ENCODE peak calls at places on chromosomes 13 and 19, in five cellular contexts. I, O, Z, E and Y are unnamed samples.

GRCh38 chr13:28159057-28159456 is 20.7 kb downstream of the PAN3 start:
- DNase-seq in E (no peak), I (no peak), Z (no peak), O (no peak), Y (no peak)

GRCh38 chr19:30148039-30148438 is 206.0 kb downstream of the URI1 start:
- DNase-seq in I (no peak), Z (no peak), E (no peak), O (no peak), Y (no peak)

GRCh38 chr19:6103217-6103644 is 7.1 kb downstream of the RFX2 start:
- DNase-seq in Z (no peak), E (peak), O (peak), I (peak), Y (peak)

GRCh38 chr13:110055089-110055488 is 251.9 kb downstream of the COL4A1 start:
- DNase-seq in E (no peak), Z (no peak), O (no peak), I (peak), Y (no peak)

GRCh38 chr19:51749979-51750378 is 1.7 kb downstream of the FPR1 start:
- DNase-seq in I (no peak), O (no peak), E (no peak), Z (no peak), Y (no peak)

GRCh38 chr13:35475960-35476943 is at the start of gene MAB21L1:
- DNase-seq in E (peak), I (peak), Z (peak), O (peak), Y (no peak)

GRCh38 chr13:102645701-102646100 is 48.9 kb downstream of the TPP2 start:
- DNase-seq in I (no peak), Z (no peak), O (no peak), E (no peak), Y (no peak)

GRCh38 chr19:23071087-23071511 is 45.7 kb upstream of the ZNF730 start:
- DNase-seq in Z (no peak), O (no peak), E (no peak), I (peak), Y (no peak)

GRCh38 chr19:5191091-5191490 is 149.5 kb downstream of the PTPRS start:
- DNase-seq in I (no peak), O (no peak), E (no peak), Z (no peak), Y (no peak)

GRCh38 chr19:33558846-33559245 is 37.3 kb upstream of the PEPD start:
- DNase-seq in O (peak), E (no peak), Z (no peak), I (no peak), Y (no peak)

GRCh38 chr13:74129500-74130144 is 4.6 kb downstream of the KLF12 start:
- DNase-seq in Z (no peak), I (no peak), O (no peak), E (no peak), Y (no peak)

GRCh38 chr13:30049692-30050091 is 199.3 kb upstream of the UBL3 start:
- DNase-seq in E (no peak), Z (no peak), I (no peak), O (no peak), Y (no peak)

GRCh38 chr19:28449803-28450202 is 763.1 kb downstream of the UQCRFS1 start:
- DNase-seq in Z (no peak), E (no peak), O (no peak), I (no peak), Y (no peak)

GRCh38 chr13:39825886-39826285 is 170.4 kb downstream of the COG6 start:
- DNase-seq in O (no peak), Z (no peak), E (no peak), I (no peak), Y (no peak)

GRCh38 chr13:30647824-30648521 is 30.3 kb downstream of the USPL1 start:
- DNase-seq in E (no peak), Z (no peak), I (no peak), O (no peak), Y (no peak)

GRCh38 chr13:97866346-97866745 is 87.1 kb upstream of the IPO5 start:
- DNase-seq in E (no peak), I (no peak), Z (no peak), O (no peak), Y (no peak)

GRCh38 chr19:56348289-56348877 is 33.7 kb upstream of the ZSCAN5A start:
- DNase-seq in E (no peak), O (no peak), I (no peak), Z (no peak), Y (no peak)

GRCh38 chr19:51599084-51599483 is 28.0 kb downstream of the ZNF175 start:
- DNase-seq in O (no peak), E (no peak), I (no peak), Z (no peak), Y (no peak)

GRCh38 chr13:110398564-110399507 is 91.8 kb downstream of the COL4A2 start:
- DNase-seq in O (no peak), Z (no peak), E (no peak), I (peak), Y (no peak)

GRCh38 chr13:28611021-28611420 is 47.9 kb upstream of the POMP start:
- DNase-seq in O (no peak), I (peak), Z (no peak), E (no peak), Y (no peak)

GRCh38 chr13:53285896-53286430 is 257.4 kb downstream of the OLFM4 start:
- DNase-seq in O (no peak), E (no peak), Z (no peak), I (no peak), Y (no peak)

GRCh38 chr13:33764716-33765115 is 53.2 kb upstream of the RFC3 start:
- DNase-seq in Z (no peak), E (no peak), O (no peak), I (no peak), Y (peak)

GRCh38 chr13:41284512-41285288 is 21.3 kb upstream of the MTRF1 start:
- DNase-seq in I (peak), Z (no peak), O (no peak), E (peak), Y (no peak)

DNA sequence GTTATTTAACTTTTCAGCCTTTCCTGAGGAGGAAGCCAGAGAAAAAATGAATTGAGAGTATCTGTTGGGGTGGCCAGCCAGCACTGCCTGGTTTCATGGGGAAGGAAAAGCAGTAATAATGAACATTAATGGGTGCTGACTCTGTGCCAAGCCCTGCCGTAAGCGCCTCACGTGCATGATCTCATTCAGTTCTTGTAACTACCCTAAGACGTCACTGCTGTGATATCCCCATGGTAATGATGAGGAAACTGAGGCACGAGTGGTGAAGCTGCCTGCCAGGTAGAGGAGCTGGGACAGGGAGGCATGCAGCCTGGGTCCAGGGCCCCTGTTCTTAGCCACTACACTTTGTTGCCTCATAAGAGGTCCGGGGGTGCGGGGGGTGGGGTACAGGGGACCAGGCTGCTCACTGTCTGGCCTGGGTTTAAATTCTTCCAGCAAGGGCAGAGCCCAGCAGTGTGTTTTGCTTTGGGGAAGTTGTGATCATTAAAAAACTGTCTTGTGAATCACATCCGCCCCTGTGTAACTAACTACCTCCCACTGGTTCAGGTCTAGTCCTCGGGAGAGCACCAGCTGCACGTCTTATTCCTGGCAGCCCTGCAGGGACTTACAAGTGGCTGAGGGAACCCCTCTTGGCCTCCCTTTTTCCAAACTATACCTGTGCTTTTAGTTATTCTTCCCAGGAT is 127.3 kb downstream of the SIPA1L3 start:
- DNase-seq in Z (no peak), E (no peak), I (peak), O (peak), Y (peak)
- H3K4me3 ChIP-seq in Z (no peak), E (no peak), I (no peak), O (no peak), Y (no peak)

GRCh38 chr13:42574435-42575311 is 721 bp downstream of the TNFSF11 start:
- DNase-seq in Z (no peak), E (no peak), I (no peak), O (no peak), Y (no peak)
- TF ChIP-seq POLR2A in Z (no peak), E (no peak), I (no peak), O (no peak), Y (no peak)

GRCh38 chr19:48806818-48807589 is 3.8 kb downstream of the BCAT2 start:
- DNase-seq in Z (no peak), O (no peak), I (peak), E (no peak), Y (no peak)

GRCh38 chr19:48805452-48805851 is 5.4 kb downstream of the BCAT2 start:
- DNase-seq in O (no peak), I (no peak), E (no peak), Z (no peak), Y (no peak)

GRCh38 chr19:48806518-48806817 is 4.4 kb downstream of the BCAT2 start:
- DNase-seq in Z (no peak), E (peak), I (no peak), O (no peak), Y (no peak)

GRCh38 chr19:48810151-48810550 is 678 bp downstream of the BCAT2 start:
- DNase-seq in E (no peak), I (no peak), Z (no peak), O (no peak), Y (no peak)

DNA sequence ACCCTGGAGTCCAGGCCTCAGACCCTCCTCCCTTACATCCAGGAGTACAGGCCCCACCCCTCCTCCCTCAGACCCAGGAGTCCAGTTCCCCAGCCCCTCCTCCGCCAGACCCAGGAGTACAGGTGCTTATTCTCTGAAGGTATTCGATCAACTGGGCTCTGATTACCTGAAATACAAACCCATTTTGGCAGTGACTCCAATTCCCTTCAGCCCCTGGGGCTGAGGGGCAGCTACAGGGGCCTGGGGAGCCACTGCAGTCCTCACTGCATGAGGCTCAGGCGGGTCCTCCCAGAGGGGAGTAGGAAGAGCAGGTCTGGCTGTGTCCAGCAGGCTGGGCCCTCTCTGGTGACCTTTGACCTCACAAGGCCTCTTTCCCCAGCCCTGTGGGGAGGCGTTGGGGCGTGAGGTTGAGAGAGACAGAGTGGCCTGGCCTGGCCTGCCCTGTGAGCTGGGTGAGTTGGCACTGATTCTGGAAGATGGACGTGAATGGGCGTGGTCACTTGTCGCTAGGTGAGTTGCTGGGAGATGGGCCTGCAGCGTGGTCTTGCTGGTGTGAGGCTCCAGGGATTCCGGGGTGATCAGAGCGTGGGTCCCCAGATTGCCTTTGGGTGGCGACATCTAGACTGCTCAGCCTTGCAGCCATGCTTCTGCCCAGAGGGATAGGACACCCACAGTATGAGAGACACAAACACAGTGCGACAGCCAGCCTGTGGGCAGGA is 3.1 kb downstream of the BCAT2 start:
- DNase-seq in O (no peak), Z (no peak), E (no peak), I (no peak), Y (no peak)
- TF ChIP-seq CTCF in O (no peak), Z (no peak), E (no peak), I (no peak), Y (no peak)

GRCh38 chr19:46492841-46493235 is 2.8 kb downstream of the PNMA8B start:
- DNase-seq in E (no peak), Z (no peak), I (no peak), O (no peak), Y (no peak)
- H3K4me3 ChIP-seq in E (peak), Z (peak), I (no peak), O (peak), Y (no peak)

GRCh38 chr19:2033115-2033824 is 17.8 kb upstream of the BTBD2 start:
- DNase-seq in E (no peak), O (no peak), I (no peak), Z (no peak), Y (no peak)

GRCh38 chr19:2034729-2035589 is 16.1 kb downstream of the MKNK2 start:
- DNase-seq in O (no peak), Z (peak), I (peak), E (peak), Y (peak)

GRCh38 chr19:2033825-2034159 is 17.3 kb downstream of the MKNK2 start:
- DNase-seq in O (no peak), I (no peak), Z (peak), E (no peak), Y (no peak)

GRCh38 chr19:2035590-2035991 is 15.5 kb downstream of the MKNK2 start:
- DNase-seq in E (no peak), I (no peak), Z (peak), O (no peak), Y (no peak)

GRCh38 chr19:2032296-2032941 is 16.9 kb upstream of the BTBD2 start:
- DNase-seq in I (peak), O (peak), Z (peak), E (peak), Y (peak)
- TF ChIP-seq POLR2A in I (no peak), O (peak), Z (no peak), E (no peak), Y (no peak)